ENCODE peak calls at places on chromosomes 3 and 15, in nine cellular contexts. X is NCI-H524; W is fibroblast of lung; V is PC-3; U is HCEC 1CT; Q is H4; F is stimulated activated CD8-positive, alpha-beta memory T cell treated with anti-CD3 and anti-CD28 coated beads, Interleukin-15, amount 100 ng/mL, for 4 hours; K is dorsolateral prefrontal cortex; Z is GM03348. I is an unnamed sample.

GRCh38 chr3:13083898-13084297 is 10.7 kb upstream of the IQSEC1 start:
- DNase-seq in U (no peak), W (no peak), Z (no peak), K (no peak), V (no peak), F (no peak), X (no peak), Q (no peak), I (no peak)

GRCh38 chr3:13517253-13517977 is 31.5 kb upstream of the FBLN2 start:
- DNase-seq in F (no peak), W (no peak), Q (no peak), K (no peak), X (no peak), Z (no peak), V (no peak), U (no peak), I (no peak)

GRCh38 chr15:33309602-33310276 is 1.0 kb upstream of the RYR3 start:
- DNase-seq in F (no peak), V (peak), X (peak), Z (no peak), U (no peak), Q (peak), K (peak), W (no peak), I (no peak)

GRCh38 chr3:186427627-186428026 is 65.6 kb upstream of the DGKG start:
- DNase-seq in Z (no peak), W (peak), F (no peak), Q (no peak), X (no peak), U (no peak), V (no peak), K (no peak), I (no peak)

GRCh38 chr3:48426401-48426909 is 3.4 kb downstream of the PLXNB1 start:
- DNase-seq in Z (no peak), F (no peak), Q (no peak), V (no peak), X (peak), U (no peak), K (peak), W (no peak), I (no peak)

GRCh38 chr3:24278526-24278925 is 216.1 kb downstream of the THRB start:
- DNase-seq in K (no peak), U (no peak), X (no peak), Q (no peak), Z (peak), F (no peak), V (no peak), W (no peak), I (no peak)

GRCh38 chr3:191376742-191377141 is 46.4 kb upstream of the UTS2B start:
- DNase-seq in V (peak), W (peak), F (no peak), K (no peak), Q (peak), Z (peak), X (no peak), U (peak), I (no peak)

GRCh38 chr3:119497824-119498187 is 541 bp upstream of the TIMMDC1 start:
- DNase-seq in Q (peak), X (no peak), F (no peak), U (no peak), V (peak), W (peak), K (no peak), Z (peak), I (no peak)

GRCh38 chr3:13022348-13023250 is 50.6 kb downstream of the IQSEC1 start:
- DNase-seq in X (peak), F (no peak), K (no peak), W (peak), U (peak), Z (peak), Q (peak), V (peak), I (no peak)

GRCh38 chr3:186520957-186521842 is 23.0 kb downstream of the CRYGS start:
- DNase-seq in Q (no peak), V (no peak), K (no peak), W (no peak), Z (no peak), F (no peak), X (peak), U (no peak), I (no peak)

GRCh38 chr15:99335508-99335907 is 84.2 kb downstream of the LRRC28 start:
- DNase-seq in W (peak), Q (no peak), U (no peak), F (no peak), X (no peak), V (no peak), K (no peak), Z (no peak), I (no peak)

GRCh38 chr3:177781686-177782161 is 584.4 kb upstream of the TBL1XR1 start:
- DNase-seq in Z (peak), X (peak), Q (peak), K (no peak), U (peak), V (no peak), W (peak), F (no peak), I (no peak)

GRCh38 chr3:172155880-172156279 is 116.5 kb downstream of the FNDC3B start:
- DNase-seq in K (no peak), W (no peak), Q (no peak), V (no peak), Z (no peak), U (no peak), F (no peak), X (no peak), I (no peak)

GRCh38 chr3:111285691-111286090 is 214.1 kb downstream of the NECTIN3 start:
- DNase-seq in X (peak), W (no peak), U (no peak), F (no peak), Q (no peak), K (no peak), Z (no peak), V (no peak), I (no peak)

GRCh38 chr15:77659350-77660321 is 26.9 kb upstream of the LINGO1 start:
- DNase-seq in V (peak), F (no peak), Q (peak), Z (peak), U (peak), X (peak), K (no peak), W (peak), I (no peak)

GRCh38 chr3:22308866-22309265 is 557.9 kb upstream of the ZNF385D start:
- DNase-seq in V (no peak), K (no peak), X (no peak), Q (no peak), W (no peak), F (no peak), U (no peak), Z (no peak), I (no peak)

GRCh38 chr15:64856429-64857145 is 14.9 kb downstream of the PLEKHO2 start:
- DNase-seq in W (peak), V (no peak), Q (peak), Z (peak), K (peak), U (peak), X (no peak), F (no peak), I (no peak)

GRCh38 chr15:45648521-45649200 is 13.8 kb downstream of the SQOR start:
- DNase-seq in K (no peak), U (peak), V (peak), Q (no peak), W (no peak), F (no peak), X (no peak), Z (peak), I (no peak)

GRCh38 chr3:8345396-8345795 is 156.2 kb upstream of the LMCD1 start:
- DNase-seq in W (no peak), Z (no peak), U (no peak), F (no peak), X (no peak), V (no peak), Q (no peak), K (no peak), I (no peak)

GRCh38 chr15:27175479-27176153 is 204.6 kb downstream of the GABRG3 start:
- DNase-seq in W (no peak), V (no peak), U (no peak), X (no peak), Q (no peak), F (no peak), K (no peak), Z (no peak), I (no peak)

GRCh38 chr15:65423977-65424679 is 1.4 kb upstream of the IGDCC4 start:
- DNase-seq in U (peak), F (no peak), X (peak), W (peak), Q (no peak), K (no peak), V (peak), Z (no peak), I (no peak)

GRCh38 chr15:73265536-73266153 is 103.1 kb downstream of the HCN4 start:
- DNase-seq in X (peak), W (peak), Q (peak), F (no peak), V (peak), Z (peak), K (no peak), U (peak), I (no peak)

GRCh38 chr15:92069308-92070244 is 216.1 kb downstream of the SLCO3A1 start:
- DNase-seq in U (peak), V (peak), Q (peak), W (peak), Z (peak), X (no peak), K (peak), F (no peak), I (peak)

GRCh38 chr15:78929536-78930264 is 15.1 kb downstream of the CTSH start:
- DNase-seq in F (no peak), V (peak), K (no peak), Q (no peak), U (no peak), W (no peak), Z (no peak), X (no peak), I (no peak)

GRCh38 chr3:142319094-142319493 is 93.7 kb upstream of the GK5 start:
- DNase-seq in X (no peak), U (peak), Z (peak), Q (peak), K (no peak), W (peak), V (peak), F (no peak), I (no peak)

GRCh38 chr3:34828847-34829246 is 810.5 kb upstream of the ARPP21 start:
- DNase-seq in K (no peak), Q (no peak), V (no peak), U (no peak), Z (no peak), X (no peak), F (no peak), W (no peak), I (no peak)

GRCh38 chr3:155230382-155230781 is 63.1 kb downstream of the STRIT1 start:
- DNase-seq in X (no peak), V (no peak), W (peak), K (no peak), F (no peak), U (peak), Z (peak), Q (no peak), I (no peak)

GRCh38 chr15:32029862-32030781 is at the start of gene CHRNA7:
- DNase-seq in Z (peak), F (no peak), X (peak), V (peak), K (peak), U (no peak), W (peak), Q (peak), I (no peak)

GRCh38 chr3:11452988-11453847 is 181.0 kb downstream of the ATG7 start:
- DNase-seq in K (peak), U (peak), Z (peak), V (peak), F (no peak), W (peak), Q (peak), X (peak), I (no peak)

GRCh38 chr3:151443583-151443982 is 17.3 kb downstream of the IGSF10 start:
- DNase-seq in V (no peak), X (no peak), K (no peak), W (peak), U (no peak), Z (no peak), F (no peak), Q (no peak), I (no peak)